ENCODE peak calls at places on chromosomes 13 and 19, in seven cellular contexts. One of them, this sample, is unnamed.

GRCh38 chr13:101217086-101217485 is 199.2 kb downstream of the NALCN start:
- DNase-seq in HFF-Myc: no peak
- DNase-seq in left lung: no peak
- DNase-seq in fibroblast of mammary gland: no peak
- DNase-seq in left ventricle myocardium inferior: no peak
- DNase-seq in H9: no peak
- DNase-seq in esophagus muscularis mucosa: no peak
- DNase-seq in this sample: no peak

GRCh38 chr19:4583961-4584669 is 24.6 kb upstream of the SEMA6B start:
- DNase-seq in esophagus muscularis mucosa: no peak
- DNase-seq in left ventricle myocardium inferior: no peak
- DNase-seq in left lung: no peak
- DNase-seq in HFF-Myc: no peak
- DNase-seq in H9: peak
- DNase-seq in fibroblast of mammary gland: no peak
- DNase-seq in this sample: no peak

GRCh38 chr19:12077375-12077774 is 12.8 kb downstream of the ZNF844 start:
- DNase-seq in HFF-Myc: no peak
- DNase-seq in H9: no peak
- DNase-seq in esophagus muscularis mucosa: no peak
- DNase-seq in left lung: no peak
- DNase-seq in fibroblast of mammary gland: no peak
- DNase-seq in left ventricle myocardium inferior: no peak
- DNase-seq in this sample: no peak

GRCh38 chr13:28609936-28610335 is 49.0 kb upstream of the POMP start:
- DNase-seq in esophagus muscularis mucosa: no peak
- DNase-seq in left lung: no peak
- DNase-seq in HFF-Myc: peak
- DNase-seq in left ventricle myocardium inferior: no peak
- DNase-seq in H9: no peak
- DNase-seq in fibroblast of mammary gland: peak
- DNase-seq in this sample: no peak

GRCh38 chr13:75724742-75725504 is 88.8 kb downstream of the LMO7 start:
- DNase-seq in left ventricle myocardium inferior: no peak
- DNase-seq in left lung: no peak
- DNase-seq in fibroblast of mammary gland: peak
- DNase-seq in esophagus muscularis mucosa: no peak
- DNase-seq in HFF-Myc: no peak
- DNase-seq in H9: no peak
- DNase-seq in this sample: no peak

GRCh38 chr19:3387645-3388589 is 21.5 kb downstream of the NFIC start:
- DNase-seq in HFF-Myc: peak
- DNase-seq in left lung: peak
- DNase-seq in H9: no peak
- DNase-seq in left ventricle myocardium inferior: peak
- DNase-seq in esophagus muscularis mucosa: peak
- DNase-seq in fibroblast of mammary gland: peak
- DNase-seq in this sample: no peak

GRCh38 chr19:19059837-19060611 is 3.8 kb upstream of the SLC25A42 start:
- DNase-seq in left lung: peak
- DNase-seq in fibroblast of mammary gland: no peak
- DNase-seq in left ventricle myocardium inferior: no peak
- DNase-seq in H9: no peak
- DNase-seq in HFF-Myc: no peak
- DNase-seq in esophagus muscularis mucosa: no peak
- DNase-seq in this sample: no peak

GRCh38 chr13:79973533-79973963 is 367.4 kb downstream of the SPRY2 start:
- DNase-seq in left lung: no peak
- DNase-seq in esophagus muscularis mucosa: no peak
- DNase-seq in H9: no peak
- DNase-seq in fibroblast of mammary gland: peak
- DNase-seq in HFF-Myc: no peak
- DNase-seq in left ventricle myocardium inferior: peak
- DNase-seq in this sample: no peak

GRCh38 chr13:107231941-107232340 is 664.0 kb upstream of the ARGLU1 start:
- DNase-seq in left lung: no peak
- DNase-seq in left ventricle myocardium inferior: no peak
- DNase-seq in esophagus muscularis mucosa: no peak
- DNase-seq in fibroblast of mammary gland: no peak
- DNase-seq in H9: no peak
- DNase-seq in HFF-Myc: no peak
- DNase-seq in this sample: no peak

DNA sequence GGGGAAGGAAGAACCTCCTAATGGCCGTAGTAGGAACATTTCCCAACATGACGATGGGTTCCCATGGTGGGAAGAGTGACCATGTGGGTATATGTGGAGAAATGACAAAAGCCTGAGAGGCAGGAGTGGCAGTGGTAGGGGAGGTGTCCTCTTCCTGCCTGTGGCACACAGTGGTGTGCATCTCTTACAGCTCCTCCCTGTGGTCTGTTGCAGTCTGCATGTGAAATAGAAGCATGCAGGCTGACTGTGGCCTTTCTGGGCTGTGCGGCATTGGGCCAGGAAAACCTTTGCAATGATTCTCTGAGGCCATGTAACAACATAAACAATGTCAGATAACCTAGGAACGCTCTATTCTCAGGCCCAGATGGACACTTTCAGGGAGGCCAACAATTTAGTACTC is 84.0 kb downstream of the LACC1 start:
- DNase-seq in fibroblast of mammary gland: no peak
- DNase-seq in esophagus muscularis mucosa: peak
- DNase-seq in left ventricle myocardium inferior: no peak
- DNase-seq in left lung: no peak
- DNase-seq in H9: peak
- DNase-seq in HFF-Myc: no peak
- DNase-seq in this sample: peak
- TF ChIP-seq CTCF in fibroblast of mammary gland: peak
- TF ChIP-seq CTCF in esophagus muscularis mucosa: no peak
- TF ChIP-seq CTCF in left ventricle myocardium inferior: peak
- TF ChIP-seq CTCF in left lung: no peak
- TF ChIP-seq CTCF in H9: peak
- TF ChIP-seq CTCF in HFF-Myc: no peak
- TF ChIP-seq CTCF in this sample: peak

GRCh38 chr13:30676672-30677071 is 58.7 kb upstream of the ALOX5AP start:
- DNase-seq in HFF-Myc: no peak
- DNase-seq in left ventricle myocardium inferior: no peak
- DNase-seq in esophagus muscularis mucosa: no peak
- DNase-seq in H9: no peak
- DNase-seq in left lung: no peak
- DNase-seq in fibroblast of mammary gland: peak
- DNase-seq in this sample: no peak

GRCh38 chr13:30668305-30668704 is 50.6 kb downstream of the USPL1 start:
- DNase-seq in H9: no peak
- DNase-seq in HFF-Myc: no peak
- DNase-seq in left ventricle myocardium inferior: no peak
- DNase-seq in left lung: no peak
- DNase-seq in esophagus muscularis mucosa: no peak
- DNase-seq in fibroblast of mammary gland: no peak
- DNase-seq in this sample: no peak

GRCh38 chr13:30679483-30680330 is 55.6 kb upstream of the ALOX5AP start:
- DNase-seq in H9: peak
- DNase-seq in fibroblast of mammary gland: peak
- DNase-seq in left lung: no peak
- DNase-seq in HFF-Myc: no peak
- DNase-seq in esophagus muscularis mucosa: no peak
- DNase-seq in left ventricle myocardium inferior: no peak
- DNase-seq in this sample: no peak

GRCh38 chr13:30671271-30671815 is 53.6 kb downstream of the USPL1 start:
- DNase-seq in left ventricle myocardium inferior: no peak
- DNase-seq in H9: no peak
- DNase-seq in esophagus muscularis mucosa: no peak
- DNase-seq in HFF-Myc: no peak
- DNase-seq in fibroblast of mammary gland: no peak
- DNase-seq in left lung: no peak
- DNase-seq in this sample: no peak

DNA sequence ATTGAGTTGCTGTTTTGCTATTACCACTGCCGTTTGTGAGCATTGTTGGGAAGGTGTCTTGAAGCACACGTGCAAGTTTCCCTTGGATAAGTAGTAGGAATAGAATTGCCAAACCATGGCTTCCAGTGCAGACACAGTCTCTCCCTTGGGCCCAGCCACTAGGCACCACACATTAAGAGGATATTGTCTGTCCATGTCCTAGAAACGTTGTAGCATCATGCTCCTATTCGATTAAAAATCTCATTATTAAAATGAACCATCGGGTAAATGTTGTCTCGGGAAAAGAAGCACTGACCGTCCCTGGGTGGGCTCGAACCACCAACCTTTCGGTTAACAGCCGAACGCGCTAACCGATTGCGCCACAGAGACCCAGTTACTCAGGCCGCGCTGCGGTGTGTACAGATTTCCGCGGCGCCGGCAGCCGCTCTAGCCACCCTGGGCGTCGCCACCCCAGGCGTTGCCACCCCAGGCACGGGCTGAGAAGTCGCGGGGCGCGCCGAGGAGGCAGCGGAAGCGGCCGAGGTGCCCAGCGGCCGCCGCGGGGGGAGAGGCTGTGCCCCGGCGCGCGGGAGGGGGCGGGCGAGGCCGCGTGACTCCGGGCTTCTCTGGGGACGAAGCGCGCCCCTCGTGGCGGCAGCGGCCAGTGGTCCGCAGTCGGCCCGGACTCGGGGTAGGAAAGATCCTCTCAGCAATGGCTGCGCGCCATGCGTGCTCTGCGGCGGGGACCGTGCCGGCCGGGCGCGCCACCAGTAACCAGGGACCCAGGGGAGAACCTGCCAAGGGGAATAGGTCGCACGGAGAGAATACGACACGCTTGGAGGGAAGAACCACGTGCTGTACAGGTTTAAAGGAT is 56.2 kb downstream of the USPL1 start:
- DNase-seq in left lung: peak
- DNase-seq in esophagus muscularis mucosa: peak
- DNase-seq in left ventricle myocardium inferior: peak
- DNase-seq in H9: peak
- DNase-seq in HFF-Myc: peak
- DNase-seq in fibroblast of mammary gland: peak
- DNase-seq in this sample: peak
- TF ChIP-seq CTCF in left lung: peak
- TF ChIP-seq CTCF in esophagus muscularis mucosa: peak
- TF ChIP-seq CTCF in left ventricle myocardium inferior: peak
- TF ChIP-seq CTCF in H9: peak
- TF ChIP-seq CTCF in HFF-Myc: peak
- TF ChIP-seq CTCF in fibroblast of mammary gland: no peak
- TF ChIP-seq CTCF in this sample: peak

DNA sequence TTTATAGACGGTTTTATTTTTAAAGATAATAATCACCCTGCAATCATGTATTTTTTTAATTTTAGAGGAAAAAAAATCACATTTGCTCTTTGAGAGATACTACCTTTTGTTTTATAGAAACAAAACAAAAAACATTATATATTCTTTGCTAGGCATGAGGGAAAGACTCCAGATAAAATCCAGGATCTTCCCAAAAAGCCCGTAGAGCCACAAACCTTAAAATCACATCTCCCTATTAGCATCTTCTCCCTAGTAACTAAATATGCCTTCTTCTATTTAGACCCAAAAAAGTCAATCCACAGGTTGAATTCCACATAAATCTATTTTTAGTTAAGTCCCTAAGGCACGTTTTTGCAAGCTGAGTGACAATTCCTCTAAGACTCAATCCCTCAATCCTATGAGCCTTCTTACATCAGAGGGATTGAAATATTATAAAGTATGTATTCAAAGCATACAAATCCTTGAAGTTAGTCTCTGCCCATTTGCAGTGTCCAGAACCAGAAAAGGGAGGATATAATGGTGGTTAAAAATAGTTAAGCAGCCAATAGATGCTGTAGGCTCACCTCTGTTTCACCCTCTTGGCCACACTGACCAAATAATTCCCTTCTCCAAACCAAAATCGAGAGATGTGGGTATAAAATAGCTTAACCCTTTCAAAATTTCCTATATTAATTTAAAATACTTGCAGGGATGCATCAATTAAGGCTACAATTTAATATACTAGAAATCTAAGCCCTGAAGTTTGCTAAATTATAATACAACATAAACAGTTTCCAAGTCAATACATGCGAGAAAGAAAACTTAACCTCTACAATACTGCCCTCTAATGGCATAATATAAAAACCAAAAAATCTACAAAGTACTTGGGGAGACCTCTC is 64.0 kb downstream of the SERP2 start:
- DNase-seq in esophagus muscularis mucosa: no peak
- DNase-seq in HFF-Myc: no peak
- DNase-seq in H9: no peak
- DNase-seq in fibroblast of mammary gland: peak
- DNase-seq in left lung: no peak
- DNase-seq in left ventricle myocardium inferior: no peak
- DNase-seq in this sample: no peak
- TF ChIP-seq CTCF in esophagus muscularis mucosa: peak
- TF ChIP-seq CTCF in HFF-Myc: no peak
- TF ChIP-seq CTCF in H9: peak
- TF ChIP-seq CTCF in fibroblast of mammary gland: peak
- TF ChIP-seq CTCF in left lung: peak
- TF ChIP-seq CTCF in left ventricle myocardium inferior: peak
- TF ChIP-seq CTCF in this sample: peak

DNA sequence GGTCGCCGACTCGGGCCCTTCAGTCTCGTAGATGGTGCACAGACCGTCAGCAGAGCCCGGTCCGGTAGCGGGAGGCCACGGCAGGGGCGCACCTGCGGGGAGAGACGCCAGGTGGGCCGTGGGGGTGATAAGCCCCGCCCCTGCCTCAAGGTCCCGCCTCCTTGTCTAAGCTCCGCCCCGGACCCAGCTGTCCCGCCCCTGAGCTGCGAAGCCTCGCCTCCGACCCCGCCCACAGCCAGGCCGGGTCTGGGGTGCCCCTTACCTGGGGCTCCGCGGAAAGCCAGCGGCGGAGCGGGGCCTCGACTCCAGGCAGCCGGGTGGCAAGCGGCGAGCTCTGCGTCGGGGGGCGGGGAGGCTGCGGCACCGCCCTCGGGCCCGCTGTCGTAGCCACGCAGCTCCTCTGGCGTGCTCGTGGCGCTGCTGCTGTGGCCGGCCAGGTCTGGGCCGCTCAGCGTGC is 4.7 kb downstream of the PRR36 start:
- DNase-seq in left ventricle myocardium inferior: peak
- DNase-seq in H9: peak
- DNase-seq in HFF-Myc: no peak
- DNase-seq in left lung: peak
- DNase-seq in esophagus muscularis mucosa: no peak
- DNase-seq in fibroblast of mammary gland: no peak
- DNase-seq in this sample: peak
- TF ChIP-seq CTCF in left ventricle myocardium inferior: peak
- TF ChIP-seq CTCF in H9: peak
- TF ChIP-seq CTCF in HFF-Myc: no peak
- TF ChIP-seq CTCF in left lung: peak
- TF ChIP-seq CTCF in esophagus muscularis mucosa: peak
- TF ChIP-seq CTCF in fibroblast of mammary gland: no peak
- TF ChIP-seq CTCF in this sample: peak